ENCODE peak calls at places on chromosome 1, in four cellular contexts. U is nephron progenitor cell, G is astrocyte of the spinal cord, A is amniotic epithelial cell. T is an unnamed sample.

GRCh38 chr1:210252621-210253041 is 20.0 kb downstream of the SERTAD4 start:
- DNase-seq in U (peak), G (no peak), A (no peak), T (no peak)

GRCh38 chr1:218475275-218475674 is 130.1 kb downstream of the TGFB2 start:
- DNase-seq in U (no peak), G (no peak), A (peak), T (no peak)

GRCh38 chr1:167808104-167808503 is 86.3 kb downstream of the MPZL1 start:
- DNase-seq in U (no peak), G (no peak), A (peak), T (no peak)

GRCh38 chr1:208165659-208166058 is 78.5 kb downstream of the PLXNA2 start:
- DNase-seq in U (no peak), G (no peak), A (no peak), T (no peak)

GRCh38 chr1:45356186-45356585 is 15.9 kb upstream of the MUTYH start:
- DNase-seq in U (no peak), G (no peak), A (no peak), T (no peak)

GRCh38 chr1:24052119-24052695 is 59.7 kb downstream of the MYOM3 start:
- DNase-seq in U (no peak), G (no peak), A (no peak), T (no peak)

GRCh38 chr1:196558424-196558823 is 49.8 kb downstream of the KCNT2 start:
- DNase-seq in U (no peak), G (peak), A (peak), T (peak)

GRCh38 chr1:61568460-61569211 is 156.3 kb downstream of the TM2D1 start:
- DNase-seq in U (no peak), G (no peak), A (no peak), T (no peak)

GRCh38 chr1:17186216-17186894 is 18.6 kb upstream of the PADI1 start:
- DNase-seq in U (no peak), G (no peak), A (no peak), T (no peak)

GRCh38 chr1:160577661-160578060 is 1.6 kb downstream of the CD84 start:
- DNase-seq in U (no peak), G (no peak), A (no peak), T (no peak)

GRCh38 chr1:24888061-24888970 is 41.8 kb downstream of the RUNX3 start:
- DNase-seq in U (no peak), G (no peak), A (no peak), T (no peak)

GRCh38 chr1:114512595-114513280 is 1.7 kb upstream of the TRIM33 start:
- DNase-seq in U (no peak), G (no peak), A (no peak), T (no peak)

GRCh38 chr1:201511925-201512539 is 5.1 kb upstream of the CSRP1 start:
- DNase-seq in U (peak), G (peak), A (no peak), T (no peak)

GRCh38 chr1:167249702-167250101 is 29.0 kb downstream of the POU2F1 start:
- DNase-seq in U (no peak), G (no peak), A (no peak), T (no peak)

GRCh38 chr1:192489748-192490147 is 85.8 kb upstream of the RGS1 start:
- DNase-seq in U (peak), G (peak), A (peak), T (peak)

GRCh38 chr1:26733982-26734381 is 38.2 kb downstream of the ARID1A start:
- DNase-seq in U (no peak), G (peak), A (peak), T (peak)

GRCh38 chr1:30969903-30970302 is 61.3 kb upstream of the SDC3 start:
- DNase-seq in U (no peak), G (no peak), A (no peak), T (no peak)

GRCh38 chr1:116538527-116538926 is 32.3 kb downstream of the CD58 start:
- DNase-seq in U (no peak), G (peak), A (peak), T (peak)